ENCODE peak calls at places on chromosome 2, in ten cellular contexts. D is cardiac fibroblast; B is fibroblast of villous mesenchyme; S is NCI-H2081; Z is HTR-8/SVneo; T is AG04450; L is cardiac muscle cell; G is skeletal muscle cell; X is A172; A is stimulated activated CD8-positive, alpha-beta memory T cell treated with anti-CD3 and anti-CD28 coated beads, Interleukin-4, amount 100 ng/mL, for 1 hour. K is an unnamed sample.

GRCh38 chr2:103667335-103667884 is 905.6 kb downstream of the TMEM182 start:
- DNase-seq in T (no peak), X (no peak), Z (no peak), S (no peak), G (no peak), A (no peak), D (no peak), L (no peak), B (no peak), K (no peak)

GRCh38 chr2:172726172-172726735 is 9.4 kb upstream of the RAPGEF4 start:
- DNase-seq in A (no peak), Z (no peak), T (no peak), X (no peak), S (no peak), B (peak; percentile 16), D (peak; percentile 48), L (peak; percentile 72), G (peak; percentile 31), K (no peak)

GRCh38 chr2:172858473-172858745 is 122.8 kb downstream of the RAPGEF4 start:
- DNase-seq in B (peak; percentile 47), T (no peak), D (peak; percentile 69), A (no peak), G (no peak), L (peak; percentile 66), S (no peak), Z (no peak), X (no peak), K (no peak)

GRCh38 chr2:100381240-100381639 is 36.2 kb downstream of the CHST10 start:
- DNase-seq in A (peak; percentile 59), L (peak; percentile 84), T (peak; percentile 48), B (peak; percentile 85), G (peak; percentile 10), Z (peak; percentile 69), D (peak; percentile 85), X (peak; percentile 87), S (peak; percentile 86), K (peak; percentile 91)

GRCh38 chr2:167331636-167332232 is 443.5 kb downstream of the XIRP2 start:
- DNase-seq in Z (no peak), A (no peak), L (no peak), B (no peak), X (no peak), D (peak; percentile 1), T (no peak), S (peak; percentile 6), G (no peak), K (peak; percentile 45)

GRCh38 chr2:236045264-236046235 is 122.6 kb downstream of the GBX2 start:
- DNase-seq in B (no peak), X (no peak), D (no peak), T (no peak), A (no peak), G (no peak), Z (no peak), S (no peak), L (no peak), K (no peak)

GRCh38 chr2:108449410-108450200 is 599 bp downstream of the GCC2 start:
- DNase-seq in D (peak; percentile 47), B (peak; percentile 83), A (peak; percentile 4), S (peak; percentile 53), L (peak; percentile 47), Z (peak; percentile 22), T (no peak), G (no peak), X (peak; percentile 52), K (peak; percentile 26)

GRCh38 chr2:240604291-240604938 is 17.9 kb downstream of the CAPN10 start:
- DNase-seq in A (no peak), G (no peak), S (no peak), T (no peak), L (peak; percentile 78), B (peak; percentile 61), D (peak; percentile 72), Z (peak; percentile 79), X (peak; percentile 88), K (peak; percentile 89)

K was measured in testis.